ENCODE peak calls at places on chromosomes 4 and X, in four cellular contexts. C is AG09319; A is RWPE1; S is stimulated activated CD8-positive, alpha-beta memory T cell treated with anti-CD3 and anti-CD28 coated beads, Interleukin-12 subunit alpha, Interleukin-12 subunit beta, amount 100 ng/mL, for 4 hours. K is an unnamed sample.

GRCh38 chrX:53088136-53088974 is 5.6 kb upstream of the KANTR start:
- DNase-seq in C (peak), A (peak), S (peak), K (peak)

GRCh38 chrX:20265221-20265725 is 1.4 kb downstream of the RPS6KA3 start:
- DNase-seq in C (peak), A (peak), S (peak), K (peak)

GRCh38 chrX:22795680-22796079 is 204.1 kb upstream of the DDX53 start:
- DNase-seq in C (no peak), A (peak), S (no peak), K (no peak)

GRCh38 chrX:119790977-119791436 is 423 bp downstream of the RPL39 start:
- DNase-seq in C (no peak), A (peak), S (peak), K (peak)

GRCh38 chr4:25844957-25845712 is 17.7 kb downstream of the SEL1L3 start:
- DNase-seq in C (no peak), A (no peak), S (no peak), K (no peak)

GRCh38 chrX:109974906-109975655 is 27.8 kb upstream of the TMEM164 start:
- DNase-seq in C (no peak), A (no peak), S (no peak), K (no peak)

GRCh38 chr4:155885666-155886065 is 17.8 kb upstream of the TDO2 start:
- DNase-seq in C (no peak), A (no peak), S (no peak), K (no peak)

GRCh38 chrX:49878128-49878833 is 1.0 kb upstream of the USP27X start:
- DNase-seq in C (no peak), A (no peak), S (no peak), K (no peak)

GRCh38 chr4:72375050-72375736 is 193.8 kb downstream of the ADAMTS3 start:
- DNase-seq in C (no peak), A (peak), S (no peak), K (no peak)

GRCh38 chrX:15769300-15769954 is 20.9 kb upstream of the ZRSR2 start:
- DNase-seq in C (no peak), A (no peak), S (no peak), K (no peak)

GRCh38 chrX:133523094-133523493 is 107.8 kb upstream of the GPC4 start:
- DNase-seq in C (no peak), A (no peak), S (no peak), K (no peak)

GRCh38 chrX:53184836-53185235 is 40.2 kb downstream of the KDM5C start:
- DNase-seq in C (no peak), A (peak), S (no peak), K (no peak)

GRCh38 chrX:15680401-15680800 is 15.8 kb upstream of the CLTRN start:
- DNase-seq in C (no peak), A (no peak), S (no peak), K (no peak)

GRCh38 chr4:54941994-54942552 is 183.3 kb downstream of the KDR start:
- DNase-seq in C (no peak), A (no peak), S (no peak), K (no peak)

GRCh38 chr4:73832651-73833237 is 3.7 kb upstream of the CXCL6 start:
- DNase-seq in C (no peak), A (no peak), S (no peak), K (no peak)

GRCh38 chrX:119919835-119920585 is 23.5 kb downstream of the NKAP start:
- DNase-seq in C (no peak), A (no peak), S (no peak), K (no peak)

GRCh38 chrX:72309297-72310071 is 3.8 kb upstream of the CITED1 start:
- DNase-seq in C (no peak), A (no peak), S (no peak), K (no peak)

K was measured in mucosa of gallbladder.